ENCODE peak calls at places on chromosome 16, in ten cellular contexts. W is heart left ventricle; T is neural progenitor cell; Z is testis; K is CD8-positive, alpha-beta T cell; V is cardiac muscle cell; H is tibial artery; I is endodermal cell; S is mammary epithelial cell; A is body of pancreas. D is an unnamed sample. For H3K36me3, the result is how much of the 10 kb centered on the place peaks cover.

GRCh38 chr16:2026461-2027023 is at the start of gene NHERF2:
- DNase-seq in V (peak), T (peak), I (peak), S (no peak), K (no peak), A (no peak), W (no peak), H (no peak), Z (peak), D (peak)

GRCh38 chr16:12084436-12084835 is 107.9 kb downstream of the SNX29 start:
- DNase-seq in V (no peak), I (no peak), W (no peak), Z (no peak), K (no peak), H (peak), T (no peak), A (no peak), S (no peak), D (peak)

GRCh38 chr16:74438492-74438979 is 17.3 kb upstream of the CLEC18B start:
- DNase-seq in T (no peak), V (no peak), I (no peak), A (no peak), H (no peak), S (no peak), Z (no peak), K (no peak), W (no peak), D (no peak)

GRCh38 chr16:79409970-79410369 is 190.6 kb downstream of the MAF start:
- DNase-seq in V (no peak), T (no peak), W (no peak), I (no peak), Z (no peak), A (no peak), H (no peak), K (no peak), S (no peak), D (no peak)

GRCh38 chr16:22250522-22250921 is 44.4 kb downstream of the EEF2K start:
- DNase-seq in K (no peak), A (no peak), T (no peak), I (no peak), S (no peak), V (peak), W (no peak), Z (no peak), H (no peak), D (no peak)

GRCh38 chr16:24771132-24771778 is 41.8 kb downstream of the TNRC6A start:
- DNase-seq in W (no peak), I (no peak), Z (no peak), T (no peak), A (no peak), V (peak), S (no peak), K (no peak), H (no peak), D (no peak)

GRCh38 chr16:31143036-31143888 is 6.6 kb downstream of the PRSS36 start:
- DNase-seq in A (peak), S (no peak), V (no peak), I (peak), W (peak), H (no peak), K (no peak), T (no peak), Z (no peak), D (no peak)

GRCh38 chr16:15599303-15600070 is 43.5 kb downstream of the MARF1 start:
- DNase-seq in W (no peak), A (no peak), S (no peak), V (no peak), K (no peak), Z (no peak), H (peak), I (no peak), T (no peak), D (no peak)

GRCh38 chr16:86520317-86521210 is 10.2 kb downstream of the FOXF1 start:
- DNase-seq in I (no peak), Z (no peak), W (no peak), H (no peak), T (no peak), A (no peak), K (no peak), S (no peak), V (no peak), D (no peak)

GRCh38 chr16:52257534-52257933 is 289.4 kb downstream of the TOX3 start:
- DNase-seq in I (no peak), T (no peak), A (no peak), H (no peak), W (no peak), K (no peak), V (no peak), Z (no peak), S (no peak), D (no peak)

GRCh38 chr16:27902551-27902950 is 161.0 kb downstream of the GSG1L start:
- DNase-seq in W (no peak), I (no peak), K (no peak), T (no peak), S (no peak), H (no peak), V (no peak), Z (no peak), A (no peak), D (no peak)

GRCh38 chr16:70691223-70692129 is 5.6 kb upstream of the MTSS2 start:
- DNase-seq in K (no peak), I (no peak), Z (no peak), A (no peak), T (peak), V (peak), W (peak), H (peak), S (no peak), D (no peak)

GRCh38 chr16:87543436-87544191 is 50.8 kb upstream of the ZCCHC14 start:
- DNase-seq in T (no peak), W (no peak), S (no peak), H (no peak), V (peak), A (no peak), I (no peak), K (no peak), Z (no peak), D (no peak)

GRCh38 chr16:86129541-86129940 is 230.6 kb downstream of the IRF8 start:
- DNase-seq in K (no peak), A (no peak), V (no peak), I (no peak), H (no peak), T (no peak), W (no peak), S (no peak), Z (no peak), D (no peak)

GRCh38 chr16:83510906-83511305 is 296.9 kb upstream of the HSBP1 start:
- DNase-seq in T (no peak), V (no peak), K (no peak), H (no peak), S (no peak), W (no peak), A (no peak), Z (no peak), I (no peak), D (no peak)

GRCh38 chr16:54929090-54930033 is 1.3 kb upstream of the IRX5 start:
- DNase-seq in T (peak), S (peak), Z (peak), H (peak), A (peak), W (peak), I (peak), K (peak), V (peak), D (peak)
- H3K27ac ChIP-seq in T (no peak), S (peak), Z (peak), H (peak), A (no peak), W (peak), I (peak), K (no peak), V (peak), D (no peak)

GRCh38 chr16:88630941-88631340 is 7.4 kb upstream of the IL17C start:
- DNase-seq in H (no peak), S (no peak), W (no peak), T (no peak), A (no peak), Z (no peak), K (no peak), V (no peak), I (no peak), D (no peak)
- H3K36me3 ChIP-seq in H (half or more), S (under half), W (under half), T (under half), A (under half), Z (under half), K (under half), V (under half), I (under half), D (under half)

GRCh38 chr16:81823734-81824133 is 44.6 kb downstream of the PLCG2 start:
- DNase-seq in W (no peak), H (no peak), K (no peak), Z (no peak), V (no peak), A (no peak), T (no peak), S (no peak), I (no peak), D (no peak)
- H3K4me3 ChIP-seq in W (no peak), H (no peak), K (no peak), Z (no peak), V (no peak), A (no peak), T (no peak), S (no peak), I (no peak), D (no peak)

GRCh38 chr16:55488306-55488705 is 9.3 kb downstream of the MMP2 start:
- DNase-seq in S (no peak), A (no peak), W (no peak), H (peak), T (no peak), K (no peak), V (no peak), Z (no peak), I (peak), D (no peak)
- H3K27ac ChIP-seq in S (no peak), A (no peak), W (no peak), H (no peak), T (no peak), K (no peak), V (no peak), Z (no peak), I (no peak), D (no peak)

GRCh38 chr16:23321206-23321875 is 19.2 kb downstream of the SCNN1B start:
- DNase-seq in V (no peak), T (no peak), S (no peak), H (peak), I (no peak), W (no peak), K (no peak), Z (no peak), A (no peak), D (no peak)

GRCh38 chr16:23327836-23328235 is 25.7 kb downstream of the SCNN1B start:
- DNase-seq in T (no peak), S (no peak), I (no peak), A (no peak), W (no peak), H (no peak), V (no peak), Z (no peak), K (no peak), D (no peak)

GRCh38 chr16:23320695-23321094 is 18.6 kb downstream of the SCNN1B start:
- DNase-seq in Z (no peak), A (no peak), H (peak), V (no peak), K (no peak), T (no peak), W (no peak), I (no peak), S (no peak), D (no peak)

GRCh38 chr16:23323224-23324030 is 21.3 kb downstream of the SCNN1B start:
- DNase-seq in T (no peak), S (peak), K (no peak), I (no peak), A (no peak), V (no peak), Z (no peak), H (no peak), W (no peak), D (no peak)

GRCh38 chr16:23324727-23325126 is 22.6 kb downstream of the SCNN1B start:
- DNase-seq in H (no peak), Z (no peak), V (no peak), I (no peak), A (no peak), K (no peak), T (no peak), S (no peak), W (peak), D (no peak)
- H3K36me3 ChIP-seq in H (under half), Z (under half), V (under half), I (under half), A (under half), K (under half), T (under half), S (under half), W (under half), D (under half)

GRCh38 chr16:53821487-53821886 is 117.5 kb downstream of the FTO start:
- DNase-seq in A (no peak), S (peak), Z (no peak), K (no peak), T (no peak), V (no peak), W (no peak), I (no peak), H (no peak), D (no peak)
- H3K4me3 ChIP-seq in A (no peak), S (no peak), Z (no peak), K (no peak), T (no peak), V (no peak), W (no peak), I (no peak), H (no peak), D (no peak)

GRCh38 chr16:17329412-17329811 is 141.3 kb downstream of the XYLT1 start:
- DNase-seq in V (no peak), H (peak), T (no peak), Z (no peak), A (no peak), W (no peak), S (no peak), I (no peak), K (no peak), D (no peak)
- H3K27ac ChIP-seq in V (no peak), H (peak), T (no peak), Z (peak), A (no peak), W (no peak), S (no peak), I (no peak), K (no peak), D (no peak)

GRCh38 chr16:3304370-3304769 is 860 bp downstream of the TIGD7 start:
- DNase-seq in V (peak), W (no peak), T (no peak), S (no peak), I (no peak), Z (no peak), K (no peak), A (no peak), H (no peak), D (no peak)
- H3K36me3 ChIP-seq in V (under half), W (under half), T (under half), S (under half), I (half or more), Z (under half), K (under half), A (under half), H (half or more), D (under half)

GRCh38 chr16:10879681-10880589 is 2.9 kb downstream of the CIITA start:
- DNase-seq in K (no peak), H (peak), T (no peak), V (no peak), S (no peak), A (no peak), I (no peak), W (no peak), Z (no peak), D (no peak)
- H3K4me3 ChIP-seq in K (no peak), H (peak), T (no peak), V (no peak), S (no peak), A (peak), I (no peak), W (peak), Z (peak), D (peak)

DNA sequence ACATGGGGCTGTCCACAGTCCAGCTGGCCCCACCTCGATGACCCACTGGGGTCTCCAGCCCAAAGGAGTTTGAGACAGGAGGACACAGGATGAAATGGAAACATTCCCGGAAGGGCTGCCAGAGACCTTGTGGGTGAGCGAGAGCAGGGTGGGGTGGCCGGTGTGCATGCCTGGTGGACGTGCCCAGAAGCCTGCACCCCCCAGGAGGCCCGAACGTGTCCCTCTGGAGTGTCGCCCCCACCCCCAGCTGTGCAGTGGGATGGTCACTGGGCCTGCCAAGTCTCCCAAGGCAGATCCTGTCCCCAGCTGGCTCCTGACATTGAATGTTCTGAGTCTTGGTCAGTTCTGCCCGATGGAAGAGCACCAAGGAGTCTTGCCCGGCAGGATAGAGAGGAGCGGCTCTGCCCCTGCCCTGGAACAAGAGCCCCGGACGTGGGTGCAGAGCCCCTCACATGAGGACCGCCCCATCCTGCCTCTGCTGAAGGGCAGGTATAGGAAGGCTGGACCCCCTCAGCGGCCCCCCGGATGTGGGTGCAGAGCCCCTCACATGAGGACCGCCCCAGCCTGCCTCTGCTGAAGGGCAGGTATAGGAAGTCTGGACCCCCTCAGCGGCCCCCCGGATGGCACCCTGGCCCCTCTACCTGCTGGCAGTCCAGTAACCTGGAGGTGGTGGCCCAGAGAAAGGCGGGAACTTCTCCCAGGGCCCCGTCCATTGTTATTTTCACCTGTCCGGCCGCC is 3.1 kb upstream of the CAPN15 start:
- DNase-seq in Z (no peak), A (no peak), I (no peak), V (no peak), S (no peak), W (no peak), T (no peak), H (no peak), K (no peak), D (no peak)
- H3K27ac ChIP-seq in Z (no peak), A (no peak), I (no peak), V (peak), S (no peak), W (no peak), T (no peak), H (no peak), K (no peak), D (no peak)

D was measured in right lobe of liver.